ENCODE peak calls at places on chromosomes 11 and 22, in six cellular contexts. One of them, this sample, is unnamed.

GRCh38 chr11:58832246-58832645 is 12.3 kb downstream of the GLYATL2 start:
- DNase-seq in right atrium auricular region: no peak
- DNase-seq in tibial nerve: no peak
- DNase-seq in neuronal stem cell: no peak
- DNase-seq in GM23248: peak; percentile 31
- DNase-seq in small intestine: peak; percentile 63
- DNase-seq in this sample: no peak

GRCh38 chr11:67071420-67072284 is 15.0 kb downstream of the RHOD start:
- DNase-seq in right atrium auricular region: peak; percentile 87
- DNase-seq in tibial nerve: peak; percentile 74
- DNase-seq in neuronal stem cell: peak; percentile 69
- DNase-seq in GM23248: peak; percentile 63
- DNase-seq in small intestine: peak; percentile 66
- DNase-seq in this sample: peak; percentile 69

GRCh38 chr11:112279901-112280267 is 19.2 kb upstream of the PLET1 start:
- DNase-seq in right atrium auricular region: no peak
- DNase-seq in tibial nerve: peak; percentile 74
- DNase-seq in neuronal stem cell: peak; percentile 54
- DNase-seq in GM23248: peak; percentile 69
- DNase-seq in small intestine: peak; percentile 37
- DNase-seq in this sample: peak; percentile 75

GRCh38 chr11:117840881-117841581 is 16.5 kb upstream of the FXYD2 start:
- DNase-seq in right atrium auricular region: peak; percentile 54
- DNase-seq in tibial nerve: no peak
- DNase-seq in neuronal stem cell: no peak
- DNase-seq in GM23248: no peak
- DNase-seq in small intestine: no peak
- DNase-seq in this sample: peak; percentile 23

GRCh38 chr11:119195680-119196079 is 10.4 kb downstream of the NHERF4 start:
- DNase-seq in right atrium auricular region: no peak
- DNase-seq in tibial nerve: no peak
- DNase-seq in neuronal stem cell: no peak
- DNase-seq in GM23248: peak; percentile 75
- DNase-seq in small intestine: peak; percentile 80
- DNase-seq in this sample: peak; percentile 81

GRCh38 chr22:33380789-33381530 is 322.8 kb upstream of the SYN3 start:
- DNase-seq in right atrium auricular region: no peak
- DNase-seq in tibial nerve: no peak
- DNase-seq in neuronal stem cell: no peak
- DNase-seq in GM23248: peak; percentile 97
- DNase-seq in small intestine: no peak
- DNase-seq in this sample: no peak

GRCh38 chr11:75351541-75352416 is at the start of gene ARRB1:
- DNase-seq in right atrium auricular region: no peak
- DNase-seq in tibial nerve: peak; percentile 47
- DNase-seq in neuronal stem cell: peak; percentile 48
- DNase-seq in GM23248: peak; percentile 71
- DNase-seq in small intestine: peak; percentile 79
- DNase-seq in this sample: peak; percentile 90

GRCh38 chr11:61254403-61255025 is 13.5 kb downstream of the PGA5 start:
- DNase-seq in right atrium auricular region: peak; percentile 66
- DNase-seq in tibial nerve: peak; percentile 42
- DNase-seq in neuronal stem cell: peak; percentile 48
- DNase-seq in GM23248: peak; percentile 74
- DNase-seq in small intestine: peak; percentile 73
- DNase-seq in this sample: peak; percentile 69

GRCh38 chr11:35112846-35113105 is 26.2 kb upstream of the CD44 start:
- DNase-seq in right atrium auricular region: no peak
- DNase-seq in tibial nerve: no peak
- DNase-seq in neuronal stem cell: no peak
- DNase-seq in GM23248: no peak
- DNase-seq in small intestine: no peak
- DNase-seq in this sample: no peak

GRCh38 chr22:22020425-22020852 is 37.9 kb upstream of the TOP3B start:
- DNase-seq in right atrium auricular region: no peak
- DNase-seq in tibial nerve: no peak
- DNase-seq in neuronal stem cell: no peak
- DNase-seq in GM23248: no peak
- DNase-seq in small intestine: no peak
- DNase-seq in this sample: no peak
- H3K36me3 ChIP-seq in right atrium auricular region: no peaks in the 10 kb centered on the region
- H3K36me3 ChIP-seq in tibial nerve: no peaks in the 10 kb centered on the region
- H3K36me3 ChIP-seq in neuronal stem cell: no peaks in the 10 kb centered on the region
- H3K36me3 ChIP-seq in GM23248: no peaks in the 10 kb centered on the region
- H3K36me3 ChIP-seq in small intestine: no peaks in the 10 kb centered on the region
- H3K36me3 ChIP-seq in this sample: no peaks in the 10 kb centered on the region

DNA sequence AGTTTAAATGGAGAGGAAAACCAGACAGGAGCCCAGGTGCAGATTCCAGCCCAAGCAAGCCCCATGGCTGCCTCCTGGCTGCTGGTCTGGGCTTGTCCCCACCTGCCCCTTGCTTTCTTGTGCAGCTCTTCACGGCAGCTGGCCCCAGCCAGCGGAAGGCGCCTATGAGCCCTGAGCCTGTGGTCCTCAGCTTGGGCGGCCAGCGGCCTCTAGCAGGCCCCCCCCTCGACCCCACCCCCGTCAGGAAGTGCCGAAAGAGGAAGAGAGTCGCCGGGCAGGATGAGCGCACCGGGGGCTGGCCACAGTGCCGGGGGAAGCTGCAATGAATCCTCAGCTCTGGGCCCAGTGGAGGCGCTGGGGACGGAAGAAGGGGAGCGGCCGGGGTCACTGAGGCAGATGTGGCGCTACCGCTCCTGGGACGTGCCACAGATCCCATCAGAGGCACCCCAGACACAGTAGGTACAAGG is 2.1 kb upstream of the DGKZ start:
- DNase-seq in right atrium auricular region: no peak
- DNase-seq in tibial nerve: no peak
- DNase-seq in neuronal stem cell: no peak
- DNase-seq in GM23248: no peak
- DNase-seq in small intestine: no peak
- DNase-seq in this sample: no peak
- H3K4me3 ChIP-seq in right atrium auricular region: peak overlapping the region; percentile 45
- H3K4me3 ChIP-seq in tibial nerve: peak overlapping the region; percentile 16
- H3K4me3 ChIP-seq in neuronal stem cell: no peak overlapping the region
- H3K4me3 ChIP-seq in GM23248: no peak overlapping the region
- H3K4me3 ChIP-seq in small intestine: no peak overlapping the region
- H3K4me3 ChIP-seq in this sample: no peak overlapping the region

DNA sequence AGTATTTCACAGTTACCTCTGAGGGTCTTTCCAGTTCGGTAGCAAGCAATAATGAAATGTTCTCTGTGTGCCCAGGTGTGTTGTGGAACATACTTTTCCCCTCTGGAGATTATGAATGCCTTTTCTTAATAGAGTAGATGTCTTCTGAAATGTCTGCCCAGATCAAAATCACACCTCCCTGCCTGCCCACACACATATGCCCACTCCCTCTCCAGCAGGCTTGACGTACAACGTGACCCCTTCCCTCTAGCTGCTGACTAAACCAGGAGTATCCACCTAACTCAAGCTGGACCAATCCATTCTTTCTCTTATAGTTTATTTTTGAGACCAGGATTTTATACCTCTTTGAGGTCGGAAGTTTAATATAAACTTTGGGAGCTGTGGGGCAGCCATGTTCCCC is 48.7 kb downstream of the ME3 start:
- DNase-seq in right atrium auricular region: no peak
- DNase-seq in tibial nerve: no peak
- DNase-seq in neuronal stem cell: no peak
- DNase-seq in GM23248: no peak
- DNase-seq in small intestine: no peak
- DNase-seq in this sample: no peak
- H3K4me1 ChIP-seq in right atrium auricular region: no peaks in the 10 kb centered on the region
- H3K4me1 ChIP-seq in tibial nerve: peaks cover 8% of the 10 kb centered on the region
- H3K4me1 ChIP-seq in neuronal stem cell: peaks cover 3% of the 10 kb centered on the region
- H3K4me1 ChIP-seq in GM23248: peaks cover 75% of the 10 kb centered on the region
- H3K4me1 ChIP-seq in small intestine: peaks cover 2% of the 10 kb centered on the region
- H3K4me1 ChIP-seq in this sample: peaks cover 40% of the 10 kb centered on the region

DNA sequence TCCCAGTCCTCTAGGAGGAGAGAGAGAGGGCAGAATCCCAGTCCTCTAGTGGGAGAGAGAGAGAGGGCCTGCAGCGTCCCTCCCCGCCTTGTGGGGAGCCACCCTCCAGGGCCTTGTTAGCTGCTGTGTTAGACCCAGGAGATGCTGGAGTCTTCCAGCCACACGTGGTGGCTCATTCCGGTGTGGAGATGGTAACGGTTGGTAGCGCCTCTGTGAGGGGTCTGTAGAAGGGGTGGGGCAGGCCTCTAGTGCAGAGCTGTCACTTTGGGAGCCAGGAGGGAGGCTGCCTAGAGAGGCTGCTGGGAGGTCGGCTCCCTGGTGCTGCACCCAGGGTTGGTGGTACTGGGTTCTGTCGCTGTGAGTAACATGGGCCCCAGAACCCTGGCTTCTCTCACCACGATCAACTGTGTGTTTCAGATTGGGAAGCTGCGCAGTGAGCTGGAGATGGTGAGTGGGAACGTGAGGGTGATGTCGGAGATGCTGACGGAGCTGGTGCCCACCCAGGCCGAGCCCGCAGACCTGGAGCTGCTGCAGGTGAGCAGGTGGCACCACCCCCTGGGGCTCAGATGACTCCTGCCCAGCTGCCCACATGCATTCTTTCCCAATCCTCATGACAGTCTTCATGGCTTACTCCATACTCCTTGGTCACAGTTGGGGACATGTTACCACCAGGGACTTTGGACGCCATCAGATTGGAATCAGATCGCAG is 27.3 kb downstream of the TOM1 start:
- DNase-seq in right atrium auricular region: no peak
- DNase-seq in tibial nerve: no peak
- DNase-seq in neuronal stem cell: no peak
- DNase-seq in GM23248: no peak
- DNase-seq in small intestine: no peak
- DNase-seq in this sample: no peak
- H3K36me3 ChIP-seq in right atrium auricular region: peaks cover 80% of the 10 kb centered on the region
- H3K36me3 ChIP-seq in tibial nerve: no peaks in the 10 kb centered on the region
- H3K36me3 ChIP-seq in neuronal stem cell: peaks cover 63% of the 10 kb centered on the region
- H3K36me3 ChIP-seq in GM23248: peaks cover 69% of the 10 kb centered on the region
- H3K36me3 ChIP-seq in small intestine: peaks cover 32% of the 10 kb centered on the region
- H3K36me3 ChIP-seq in this sample: peaks cover 3% of the 10 kb centered on the region

GRCh38 chr22:11325767-11326166 is 4202.2 kb upstream of the OR11H1 start:
- DNase-seq in right atrium auricular region: no peak
- DNase-seq in tibial nerve: no peak
- DNase-seq in neuronal stem cell: no peak
- DNase-seq in GM23248: no peak
- DNase-seq in small intestine: no peak
- DNase-seq in this sample: no peak
- H3K4me3 ChIP-seq in right atrium auricular region: no peak overlapping the region
- H3K4me3 ChIP-seq in tibial nerve: no peak overlapping the region
- H3K4me3 ChIP-seq in neuronal stem cell: no peak overlapping the region
- H3K4me3 ChIP-seq in GM23248: no peak overlapping the region
- H3K4me3 ChIP-seq in small intestine: no peak overlapping the region
- H3K4me3 ChIP-seq in this sample: no peak overlapping the region